ENCODE peak calls at places on chromosomes 1 and 21, in six cellular contexts. G, U, Z, H, V and F are unnamed samples.

GRCh38 chr1:67298762-67299161 is 8.9 kb upstream of the IL12RB2 start:
- DNase-seq in H (no peak), U (no peak), Z (no peak), G (no peak), V (no peak), F (no peak)

GRCh38 chr1:210483821-210484220 is 155.1 kb downstream of the HHAT start:
- DNase-seq in Z (no peak), G (no peak), V (no peak), U (no peak), H (no peak), F (no peak)

GRCh38 chr1:34831721-34832246 is 27.8 kb downstream of the SMIM12 start:
- DNase-seq in Z (no peak), H (no peak), U (no peak), V (no peak), G (no peak), F (no peak)

GRCh38 chr1:6041432-6042062 is 4.1 kb upstream of the KCNAB2 start:
- DNase-seq in Z (no peak), U (no peak), H (peak), V (peak), G (no peak), F (peak)

GRCh38 chr1:109812691-109813393 is 49.1 kb upstream of the EPS8L3 start:
- DNase-seq in Z (no peak), V (no peak), G (no peak), H (no peak), U (no peak), F (no peak)

GRCh38 chr1:67162954-67163353 is 3.3 kb upstream of the IL23R start:
- DNase-seq in U (no peak), Z (no peak), V (peak), H (no peak), G (no peak), F (no peak)

GRCh38 chr1:33902486-33903209 is 38.8 kb downstream of the HMGB4 start:
- DNase-seq in Z (no peak), U (no peak), H (no peak), G (no peak), V (no peak), F (no peak)

GRCh38 chr1:7704214-7705047 is 66.7 kb upstream of the VAMP3 start:
- DNase-seq in G (peak), U (peak), V (peak), Z (peak), H (peak), F (peak)

GRCh38 chr1:115179397-115179835 is 90.1 kb upstream of the TSPAN2 start:
- DNase-seq in U (no peak), Z (no peak), G (no peak), V (peak), H (no peak), F (no peak)

GRCh38 chr1:247386695-247387094 is 29.3 kb upstream of the NLRP3 start:
- DNase-seq in H (no peak), Z (no peak), G (no peak), U (no peak), V (peak), F (no peak)

GRCh38 chr1:109370712-109371270 is 26.9 kb downstream of the SORT1 start:
- DNase-seq in G (no peak), U (no peak), H (no peak), V (peak), Z (no peak), F (no peak)

GRCh38 chr1:88401283-88401682 is 282.8 kb upstream of the PKN2 start:
- DNase-seq in H (no peak), V (no peak), U (no peak), Z (no peak), G (no peak), F (no peak)

GRCh38 chr1:1437904-1438376 is 2.5 kb downstream of the VWA1 start:
- DNase-seq in Z (no peak), H (no peak), V (no peak), U (no peak), G (no peak), F (no peak)

GRCh38 chr1:152347116-152347728 is 12.6 kb downstream of the FLG2 start:
- DNase-seq in H (peak), V (peak), U (no peak), Z (peak), G (peak), F (peak)

GRCh38 chr21:43881283-43881682 is 16.3 kb downstream of the AGPAT3 start:
- DNase-seq in U (no peak), G (no peak), Z (no peak), V (no peak), H (peak), F (peak)

GRCh38 chr1:245463392-245464165 is 308.8 kb downstream of the KIF26B start:
- DNase-seq in H (no peak), U (no peak), Z (no peak), G (no peak), V (no peak), F (no peak)